ENCODE peak calls at places on chromosomes 4 and X, in ten cellular contexts. One of them, this sample, is unnamed.

GRCh38 chr4:81421346-81422218 is 50.1 kb downstream of the RASGEF1B start:
- DNase-seq in colonic mucosa: peak; percentile 76
- DNase-seq in mesendoderm: peak; percentile 92
- DNase-seq in HEK293T: no peak
- DNase-seq in NCI-H2081 treated with DMSO at 0.1 percent for 48 hours: no peak
- DNase-seq in naive thymus-derived CD4-positive, alpha-beta T cell: no peak
- DNase-seq in DND-41: no peak
- DNase-seq in Ammon's horn: peak; percentile 34
- DNase-seq in GM10248: peak; percentile 73
- DNase-seq in mesothelial cell of epicardium: no peak
- DNase-seq in this sample: no peak

GRCh38 chrX:15617111-15617510 is 16.4 kb upstream of the ACE2 start:
- DNase-seq in colonic mucosa: no peak
- DNase-seq in mesendoderm: no peak
- DNase-seq in HEK293T: no peak
- DNase-seq in NCI-H2081 treated with DMSO at 0.1 percent for 48 hours: no peak
- DNase-seq in naive thymus-derived CD4-positive, alpha-beta T cell: no peak
- DNase-seq in DND-41: no peak
- DNase-seq in Ammon's horn: no peak
- DNase-seq in GM10248: no peak
- DNase-seq in mesothelial cell of epicardium: no peak
- DNase-seq in this sample: no peak

GRCh38 chrX:20451936-20452335 is 185.2 kb upstream of the RPS6KA3 start:
- DNase-seq in colonic mucosa: no peak
- DNase-seq in mesendoderm: no peak
- DNase-seq in HEK293T: no peak
- DNase-seq in NCI-H2081 treated with DMSO at 0.1 percent for 48 hours: no peak
- DNase-seq in naive thymus-derived CD4-positive, alpha-beta T cell: no peak
- DNase-seq in DND-41: no peak
- DNase-seq in Ammon's horn: no peak
- DNase-seq in GM10248: no peak
- DNase-seq in mesothelial cell of epicardium: no peak
- DNase-seq in this sample: no peak

GRCh38 chr4:147354271-147354670 is 126.6 kb upstream of the EDNRA start:
- DNase-seq in colonic mucosa: no peak
- DNase-seq in mesendoderm: no peak
- DNase-seq in HEK293T: no peak
- DNase-seq in NCI-H2081 treated with DMSO at 0.1 percent for 48 hours: no peak
- DNase-seq in naive thymus-derived CD4-positive, alpha-beta T cell: no peak
- DNase-seq in DND-41: no peak
- DNase-seq in Ammon's horn: no peak
- DNase-seq in GM10248: no peak
- DNase-seq in mesothelial cell of epicardium: no peak
- DNase-seq in this sample: no peak

GRCh38 chrX:44946771-44947170 is 73.8 kb downstream of the KDM6A start:
- DNase-seq in colonic mucosa: no peak
- DNase-seq in mesendoderm: no peak
- DNase-seq in HEK293T: no peak
- DNase-seq in NCI-H2081 treated with DMSO at 0.1 percent for 48 hours: no peak
- DNase-seq in naive thymus-derived CD4-positive, alpha-beta T cell: no peak
- DNase-seq in DND-41: no peak
- DNase-seq in Ammon's horn: no peak
- DNase-seq in GM10248: no peak
- DNase-seq in mesothelial cell of epicardium: no peak
- DNase-seq in this sample: no peak

GRCh38 chr4:78267790-78268189 is 210.7 kb downstream of the FRAS1 start:
- DNase-seq in colonic mucosa: no peak
- DNase-seq in mesendoderm: no peak
- DNase-seq in HEK293T: no peak
- DNase-seq in NCI-H2081 treated with DMSO at 0.1 percent for 48 hours: no peak
- DNase-seq in naive thymus-derived CD4-positive, alpha-beta T cell: no peak
- DNase-seq in DND-41: no peak
- DNase-seq in Ammon's horn: no peak
- DNase-seq in GM10248: no peak
- DNase-seq in mesothelial cell of epicardium: no peak
- DNase-seq in this sample: no peak

GRCh38 chr4:81482344-81482743 is 10.6 kb upstream of the RASGEF1B start:
- DNase-seq in colonic mucosa: no peak
- DNase-seq in mesendoderm: no peak
- DNase-seq in HEK293T: no peak
- DNase-seq in NCI-H2081 treated with DMSO at 0.1 percent for 48 hours: no peak
- DNase-seq in naive thymus-derived CD4-positive, alpha-beta T cell: no peak
- DNase-seq in DND-41: no peak
- DNase-seq in Ammon's horn: peak; percentile 70
- DNase-seq in GM10248: no peak
- DNase-seq in mesothelial cell of epicardium: no peak
- DNase-seq in this sample: no peak

GRCh38 chr4:38470708-38471262 is 193.2 kb upstream of the KLF3 start:
- DNase-seq in colonic mucosa: no peak
- DNase-seq in mesendoderm: no peak
- DNase-seq in HEK293T: no peak
- DNase-seq in NCI-H2081 treated with DMSO at 0.1 percent for 48 hours: no peak
- DNase-seq in naive thymus-derived CD4-positive, alpha-beta T cell: no peak
- DNase-seq in DND-41: no peak
- DNase-seq in Ammon's horn: no peak
- DNase-seq in GM10248: no peak
- DNase-seq in mesothelial cell of epicardium: no peak
- DNase-seq in this sample: no peak

GRCh38 chr4:26860922-26861433 is 337 bp downstream of the STIM2 start:
- DNase-seq in colonic mucosa: peak; percentile 29
- DNase-seq in mesendoderm: peak; percentile 65
- DNase-seq in HEK293T: peak; percentile 13
- DNase-seq in NCI-H2081 treated with DMSO at 0.1 percent for 48 hours: no peak
- DNase-seq in naive thymus-derived CD4-positive, alpha-beta T cell: peak; percentile 62
- DNase-seq in DND-41: peak; percentile 61
- DNase-seq in Ammon's horn: peak; percentile 55
- DNase-seq in GM10248: peak; percentile 38
- DNase-seq in mesothelial cell of epicardium: peak; percentile 56
- DNase-seq in this sample: no peak

GRCh38 chr4:5894266-5894665 is 1.4 kb upstream of the CRMP1 start:
- DNase-seq in colonic mucosa: no peak
- DNase-seq in mesendoderm: no peak
- DNase-seq in HEK293T: no peak
- DNase-seq in NCI-H2081 treated with DMSO at 0.1 percent for 48 hours: no peak
- DNase-seq in naive thymus-derived CD4-positive, alpha-beta T cell: no peak
- DNase-seq in DND-41: no peak
- DNase-seq in Ammon's horn: no peak
- DNase-seq in GM10248: no peak
- DNase-seq in mesothelial cell of epicardium: no peak
- DNase-seq in this sample: no peak

GRCh38 chrX:71107245-71107644 is 705 bp upstream of the CXorf65 start:
- DNase-seq in colonic mucosa: no peak
- DNase-seq in mesendoderm: no peak
- DNase-seq in HEK293T: no peak
- DNase-seq in NCI-H2081 treated with DMSO at 0.1 percent for 48 hours: no peak
- DNase-seq in naive thymus-derived CD4-positive, alpha-beta T cell: no peak
- DNase-seq in DND-41: no peak
- DNase-seq in Ammon's horn: no peak
- DNase-seq in GM10248: no peak
- DNase-seq in mesothelial cell of epicardium: no peak
- DNase-seq in this sample: no peak

GRCh38 chr4:5399790-5400421 is 308.5 kb downstream of the EVC2 start:
- DNase-seq in colonic mucosa: no peak
- DNase-seq in mesendoderm: peak; percentile 52
- DNase-seq in HEK293T: peak; percentile 64
- DNase-seq in NCI-H2081 treated with DMSO at 0.1 percent for 48 hours: no peak
- DNase-seq in naive thymus-derived CD4-positive, alpha-beta T cell: no peak
- DNase-seq in DND-41: no peak
- DNase-seq in Ammon's horn: no peak
- DNase-seq in GM10248: peak; percentile 32
- DNase-seq in mesothelial cell of epicardium: no peak
- DNase-seq in this sample: no peak

GRCh38 chr4:56906534-56906933 is 1.2 kb upstream of the REST start:
- DNase-seq in colonic mucosa: no peak
- DNase-seq in mesendoderm: no peak
- DNase-seq in HEK293T: no peak
- DNase-seq in NCI-H2081 treated with DMSO at 0.1 percent for 48 hours: no peak
- DNase-seq in naive thymus-derived CD4-positive, alpha-beta T cell: no peak
- DNase-seq in DND-41: no peak
- DNase-seq in Ammon's horn: no peak
- DNase-seq in GM10248: no peak
- DNase-seq in mesothelial cell of epicardium: no peak
- DNase-seq in this sample: no peak